ENCODE peak calls at places on chromosomes 3 and 15, in five cellular contexts. L is DMS153, X is cardiac muscle cell, Q is body of pancreas, N is NCI-H1105. J is an unnamed sample.

GRCh38 chr3:106862067-106862466 is 515.2 kb upstream of the CCDC54 start:
- DNase-seq in L (no peak), Q (no peak), N (no peak), X (no peak), J (no peak)

GRCh38 chr3:180855364-180855763 is 57.1 kb upstream of the FXR1 start:
- DNase-seq in L (no peak), X (peak; percentile 6), Q (no peak), N (no peak), J (peak; percentile 33)

GRCh38 chr3:184235381-184236032 is 6.1 kb downstream of the VWA5B2 start:
- DNase-seq in Q (no peak), N (no peak), L (no peak), X (no peak), J (peak; percentile 73)

GRCh38 chr3:106349191-106349881 is 480.5 kb upstream of the CBLB start:
- DNase-seq in Q (no peak), X (no peak), N (no peak), L (no peak), J (no peak)

GRCh38 chr15:34890424-34890823 is 79.1 kb downstream of the AQR start:
- DNase-seq in Q (no peak), X (no peak), N (no peak), L (no peak), J (no peak)

GRCh38 chr3:154642066-154642619 is 212.2 kb upstream of the GPR149 start:
- DNase-seq in X (no peak), N (no peak), L (no peak), Q (no peak), J (no peak)

GRCh38 chr15:82548700-82549099 is 8.4 kb upstream of the RPS17 start:
- DNase-seq in Q (no peak), N (no peak), L (no peak), X (no peak), J (no peak)

GRCh38 chr3:17258823-17259436 is 374.2 kb downstream of the PLCL2 start:
- DNase-seq in L (no peak), X (peak; percentile 49), Q (peak; percentile 7), N (no peak), J (peak; percentile 40)

GRCh38 chr3:100045696-100046095 is 68.6 kb downstream of the FILIP1L start:
- DNase-seq in L (no peak), X (no peak), Q (peak; percentile 43), N (no peak), J (no peak)

GRCh38 chr3:44392489-44392888 is 53.9 kb downstream of the TCAIM start:
- DNase-seq in N (no peak), Q (no peak), X (no peak), L (no peak), J (no peak)

GRCh38 chr3:196868297-196868661 is 559 bp downstream of the SENP5 start:
- DNase-seq in N (no peak), X (peak; percentile 54), L (no peak), Q (peak; percentile 11), J (no peak)

GRCh38 chr3:53650424-53650823 is 156.0 kb downstream of the CACNA1D start:
- DNase-seq in X (no peak), Q (no peak), N (no peak), L (no peak), J (no peak)

GRCh38 chr3:183339461-183340086 is 86.5 kb downstream of the B3GNT5 start:
- DNase-seq in X (no peak), Q (no peak), L (no peak), N (peak; percentile 63), J (no peak)

GRCh38 chr15:39583586-39584265 is 2.8 kb downstream of the THBS1 start:
- DNase-seq in L (no peak), X (peak; percentile 38), N (no peak), Q (no peak), J (peak; percentile 55)

GRCh38 chr3:134427400-134428111 is 53.3 kb upstream of the AMOTL2 start:
- DNase-seq in L (no peak), Q (peak; percentile 67), X (no peak), N (no peak), J (no peak)

GRCh38 chr15:92473784-92474183 is 80.1 kb downstream of the ST8SIA2 start:
- DNase-seq in X (no peak), L (no peak), N (no peak), Q (no peak), J (no peak)

J was measured in D341Med.